ENCODE peak calls at places on chromosomes 5 and 9, in five cellular contexts. S, U, Y, C and G are unnamed samples.

GRCh38 chr5:21680196-21680595 is 1172.9 kb downstream of the CDH12 start:
- DNase-seq in S (peak; percentile 39), U (peak; percentile 96), Y (no peak), C (peak; percentile 8), G (peak; percentile 88)

GRCh38 chr5:125865166-125865815 is 557.9 kb upstream of the GRAMD2B start:
- DNase-seq in S (peak; percentile 45), U (peak; percentile 51), Y (no peak), C (no peak), G (peak; percentile 26)

GRCh38 chr9:33290994-33291397 is 680 bp downstream of the NFX1 start:
- DNase-seq in S (peak; percentile 96), U (no peak), Y (no peak), C (no peak), G (peak; percentile 96)

GRCh38 chr9:124869986-124870560 is 8.1 kb downstream of the ARPC5L start:
- DNase-seq in S (peak; percentile 19), U (peak; percentile 32), Y (peak; percentile 81), C (no peak), G (no peak)

GRCh38 chr9:37574241-37574721 is 1.9 kb downstream of the FBXO10 start:
- DNase-seq in S (peak; percentile 47), U (no peak), Y (no peak), C (no peak), G (no peak)

GRCh38 chr5:144207875-144208444 is 37.3 kb downstream of the KCTD16 start:
- DNase-seq in S (no peak), U (no peak), Y (no peak), C (no peak), G (no peak)

GRCh38 chr9:76232861-76233499 is 161.2 kb downstream of the RFK start:
- DNase-seq in S (no peak), U (no peak), Y (no peak), C (no peak), G (no peak)

GRCh38 chr5:139061856-139062255 is 136.3 kb downstream of the SIL1 start:
- DNase-seq in S (peak; percentile 27), U (no peak), Y (no peak), C (no peak), G (no peak)

GRCh38 chr5:66826696-66827095 is 230.5 kb downstream of the MAST4 start:
- DNase-seq in S (no peak), U (no peak), Y (no peak), C (no peak), G (no peak)

GRCh38 chr9:127426756-127427155 is 2.6 kb downstream of the ZNF79 start:
- DNase-seq in S (no peak), U (no peak), Y (no peak), C (no peak), G (no peak)

GRCh38 chr5:106759581-106759980 is 911.2 kb downstream of the EFNA5 start:
- DNase-seq in S (peak; percentile 20), U (peak; percentile 46), Y (peak; percentile 70), C (peak; percentile 11), G (no peak)

GRCh38 chr5:140169410-140169809 is 5.6 kb upstream of the CYSTM1 start:
- DNase-seq in S (no peak), U (peak; percentile 42), Y (no peak), C (peak; percentile 33), G (no peak)

GRCh38 chr9:34958411-34958982 is 412 bp downstream of the PHF24 start:
- DNase-seq in S (no peak), U (no peak), Y (no peak), C (no peak), G (no peak)
- TF ChIP-seq CTCF in S (no peak), U (no peak), Y (no peak), C (no peak), G (peak; percentile 16)

GRCh38 chr5:61301820-61302563 is 30.1 kb upstream of the ZSWIM6 start:
- DNase-seq in S (peak; percentile 99), U (peak; percentile 94), Y (peak; percentile 67), C (peak; percentile 96), G (peak; percentile 96)
- H3K27ac ChIP-seq in S (peak overlapping the region; percentile 73), U (peak overlapping the region; percentile 97), Y (peak overlapping the region; percentile 28), C (peak overlapping the region; percentile 77), G (peak overlapping the region; percentile 86)

GRCh38 chr9:99192786-99193465 is 28.8 kb downstream of the ALG2 start:
- DNase-seq in S (no peak), U (peak; percentile 16), Y (no peak), C (peak; percentile 18), G (no peak)
- TF ChIP-seq CTCF in S (peak; percentile 60), U (peak; percentile 37), Y (no peak), C (no peak), G (no peak)

GRCh38 chr9:77563205-77563604 is 84.9 kb downstream of the GNA14 start:
- DNase-seq in S (no peak), U (no peak), Y (no peak), C (no peak), G (no peak)
- H3K27ac ChIP-seq in S (no peak overlapping the region), U (no peak overlapping the region), Y (no peak overlapping the region), C (no peak overlapping the region), G (no peak overlapping the region)

GRCh38 chr9:100013573-100013972 is 85.2 kb downstream of the ERP44 start:
- DNase-seq in S (no peak), U (peak; percentile 41), Y (no peak), C (no peak), G (no peak)

GRCh38 chr9:100014846-100015245 is 84.0 kb downstream of the ERP44 start:
- DNase-seq in S (no peak), U (no peak), Y (no peak), C (no peak), G (no peak)

DNA sequence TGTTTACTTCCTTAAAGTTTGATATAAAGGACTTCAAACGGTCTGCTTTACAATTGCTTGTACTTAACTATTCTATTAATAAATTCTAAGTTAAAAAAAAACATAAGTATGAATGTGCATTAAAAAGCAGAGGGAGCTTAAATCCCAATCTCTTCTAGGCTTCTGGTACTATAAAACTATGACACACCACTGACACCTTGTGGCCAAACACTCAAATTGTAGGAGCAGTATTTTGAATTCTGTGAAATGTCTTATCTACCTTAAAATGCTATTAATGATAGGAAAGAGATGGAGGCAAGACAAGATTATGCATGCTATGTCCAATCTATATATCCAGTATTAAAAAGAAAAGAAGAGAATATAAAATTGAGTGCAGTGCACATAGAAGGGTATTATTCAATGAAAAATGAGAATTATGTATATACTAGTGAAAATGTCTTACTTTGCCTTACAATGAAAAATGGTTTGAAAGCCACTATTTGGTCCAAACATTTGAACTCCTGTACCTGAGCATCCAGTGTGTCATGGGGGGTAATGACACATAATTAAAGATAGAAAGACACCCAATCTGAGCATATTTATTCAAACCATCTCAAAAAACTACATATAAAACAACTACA is 87.6 kb downstream of the ERP44 start:
- DNase-seq in S (peak; percentile 24), U (peak; percentile 66), Y (no peak), C (peak; percentile 72), G (peak; percentile 48)
- TF ChIP-seq CTCF in S (peak; percentile 55), U (peak; percentile 67), Y (peak; percentile 67), C (peak; percentile 63), G (peak; percentile 63)

GRCh38 chr5:149182241-149182640 is 40.9 kb downstream of the ABLIM3 start:
- DNase-seq in S (no peak), U (no peak), Y (no peak), C (no peak), G (no peak)

GRCh38 chr5:149188383-149188782 is 47.1 kb downstream of the ABLIM3 start:
- DNase-seq in S (no peak), U (no peak), Y (no peak), C (no peak), G (no peak)

GRCh38 chr5:149186506-149186905 is 45.2 kb downstream of the ABLIM3 start:
- DNase-seq in S (no peak), U (no peak), Y (no peak), C (no peak), G (no peak)

GRCh38 chr5:149181702-149182101 is 40.4 kb downstream of the ABLIM3 start:
- DNase-seq in S (no peak), U (no peak), Y (no peak), C (no peak), G (no peak)

GRCh38 chr5:149185067-149185466 is 43.8 kb downstream of the ABLIM3 start:
- DNase-seq in S (no peak), U (no peak), Y (no peak), C (no peak), G (no peak)
- H3K27ac ChIP-seq in S (no peak overlapping the region), U (no peak overlapping the region), Y (no peak overlapping the region), C (no peak overlapping the region), G (no peak overlapping the region)

DNA sequence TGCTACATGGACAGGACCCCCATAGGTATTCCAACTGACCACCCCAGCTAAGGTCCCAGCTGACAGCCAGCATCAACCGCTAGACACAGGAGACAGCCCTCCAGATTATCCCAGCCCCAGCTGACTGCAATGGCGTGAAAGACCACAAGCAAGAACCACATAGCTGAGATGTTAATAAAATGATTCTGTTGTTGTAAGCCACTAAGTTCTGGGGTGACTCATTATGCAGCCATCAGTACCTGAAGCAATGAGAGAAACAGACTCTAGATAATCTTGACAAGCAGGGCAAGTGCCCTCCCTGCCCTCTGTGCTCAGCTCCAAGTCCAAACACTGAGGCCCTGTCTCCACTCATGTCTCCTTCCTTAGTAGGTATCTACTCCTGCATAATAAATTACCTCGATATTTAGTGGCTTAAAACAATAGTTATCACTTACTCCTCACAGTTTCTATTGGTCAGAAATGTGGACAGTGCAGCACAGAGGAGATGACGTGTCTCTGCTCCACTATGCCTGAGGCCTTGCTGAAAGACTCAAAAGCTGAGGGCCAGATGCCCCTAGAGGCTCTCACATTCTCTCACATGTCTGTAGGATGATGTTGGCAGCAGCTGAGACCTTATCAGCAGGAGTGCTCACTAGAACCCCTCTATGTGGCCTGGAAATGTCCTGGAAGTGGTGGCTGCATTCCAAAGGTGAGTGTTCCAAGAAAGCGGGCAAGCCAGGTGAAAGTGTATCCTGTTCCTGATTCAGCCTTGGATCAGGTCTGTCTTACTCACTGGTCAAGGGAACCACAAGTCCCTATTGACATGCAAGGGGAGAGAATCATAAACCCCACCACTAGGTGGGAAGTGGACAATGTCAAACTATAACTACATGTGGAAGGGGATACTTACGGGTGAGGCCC is 2.5 kb downstream of the MGAT1 start:
- DNase-seq in S (peak; percentile 82), U (peak; percentile 92), Y (no peak), C (peak; percentile 25), G (peak; percentile 84)
- TF ChIP-seq CTCF in S (peak; percentile 32), U (peak; percentile 63), Y (no peak), C (no peak), G (no peak)

GRCh38 chr5:169710675-169711074 is 73.6 kb downstream of the DOCK2 start:
- DNase-seq in S (no peak), U (no peak), Y (no peak), C (no peak), G (no peak)
- H3K27ac ChIP-seq in S (no peak overlapping the region), U (no peak overlapping the region), Y (no peak overlapping the region), C (no peak overlapping the region), G (no peak overlapping the region)

DNA sequence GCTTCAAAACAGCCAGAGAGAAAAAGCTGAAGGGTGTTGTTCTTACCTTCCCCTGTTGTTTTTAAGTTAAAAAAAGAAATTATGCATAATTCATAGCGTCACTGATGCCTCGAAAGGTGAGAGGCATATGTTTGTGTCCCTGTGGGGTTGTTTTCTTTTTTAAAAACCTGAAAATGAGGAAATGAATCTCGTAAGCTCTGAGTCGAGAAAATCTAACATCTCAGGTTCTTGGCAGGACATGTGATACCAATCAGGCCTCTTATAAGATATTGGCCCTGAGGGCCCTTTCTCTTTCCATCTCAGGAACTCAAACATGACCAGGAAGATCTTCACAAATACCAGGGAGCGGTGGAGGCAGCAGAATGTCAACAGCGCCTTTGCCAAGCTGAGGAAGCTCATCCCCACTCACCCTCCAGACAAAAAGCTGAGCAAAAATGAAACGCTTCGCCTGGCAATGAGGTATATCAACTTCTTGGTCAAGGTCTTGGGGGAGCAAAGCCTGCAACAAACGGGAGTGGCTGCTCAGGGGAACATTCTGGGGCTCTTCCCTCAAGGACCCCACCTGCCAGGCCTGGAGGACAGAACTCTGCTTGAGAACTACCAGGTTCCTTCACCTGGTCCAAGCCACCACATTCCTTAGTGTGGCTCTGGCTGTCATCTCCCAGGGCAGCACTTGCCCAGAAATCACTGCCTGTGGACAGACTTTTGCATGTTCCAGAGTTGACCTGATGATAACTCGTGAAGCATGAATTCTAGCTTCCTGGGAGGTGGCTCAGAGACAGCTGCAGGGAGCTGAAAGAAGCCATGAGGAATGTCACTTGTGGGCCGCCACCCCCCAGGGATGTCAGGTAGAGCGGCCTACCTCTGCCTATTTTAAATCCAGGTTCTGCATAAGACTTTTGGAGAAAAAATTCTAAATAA is at the start of gene TAL2:
- DNase-seq in S (no peak), U (no peak), Y (no peak), C (no peak), G (no peak)
- TF ChIP-seq CTCF in S (no peak), U (no peak), Y (no peak), C (no peak), G (no peak)